ENCODE peak calls at places on chromosomes 2 and 18, in seven cellular contexts. T is amniotic stem cell; H is fibroblast of mammary gland; S is NCI-H2029; O is activated naive CD8-positive, alpha-beta T cell treated with anti-CD3 and anti-CD28 coated beads, Interleukin-2, amount 50 U/mL, for 24 hours; U is psoas muscle; L is mucosa of descending colon. I is an unnamed sample.

GRCh38 chr2:200944467-200945394 is 18.7 kb downstream of the ORC2 start:
- DNase-seq in T (peak), H (peak), S (no peak), O (peak), U (no peak), L (no peak), I (no peak)

GRCh38 chr2:104841694-104842093 is 12.2 kb upstream of the POU3F3 start:
- DNase-seq in T (no peak), H (no peak), S (no peak), O (no peak), U (no peak), L (no peak), I (no peak)

GRCh38 chr2:112257575-112257974 is 2.7 kb upstream of the ZC3H8 start:
- DNase-seq in T (no peak), H (peak), S (no peak), O (no peak), U (no peak), L (no peak), I (no peak)

GRCh38 chr18:23398401-23398800 is 54.7 kb upstream of the RIOK3 start:
- DNase-seq in T (no peak), H (peak), S (no peak), O (no peak), U (no peak), L (no peak), I (no peak)

GRCh38 chr2:149375801-149376349 is 45.5 kb downstream of the LYPD6 start:
- DNase-seq in T (no peak), H (peak), S (no peak), O (no peak), U (no peak), L (no peak), I (no peak)

GRCh38 chr18:54416459-54416858 is 58.8 kb downstream of the C18orf54 start:
- DNase-seq in T (peak), H (peak), S (no peak), O (no peak), U (no peak), L (no peak), I (no peak)

GRCh38 chr2:238252766-238253630 is 13.2 kb upstream of the HES6 start:
- DNase-seq in T (no peak), H (no peak), S (no peak), O (no peak), U (no peak), L (peak), I (no peak)

GRCh38 chr2:180652794-180653193 is 327.6 kb upstream of the UBE2E3 start:
- DNase-seq in T (no peak), H (no peak), S (no peak), O (no peak), U (no peak), L (no peak), I (no peak)

GRCh38 chr2:129763190-129763846 is 216.1 kb upstream of the RAB6C start:
- DNase-seq in T (no peak), H (no peak), S (no peak), O (no peak), U (no peak), L (no peak), I (no peak)

GRCh38 chr2:188291617-188292445 is at the start of gene GULP1:
- DNase-seq in T (peak), H (peak), S (peak), O (peak), U (peak), L (peak), I (peak)

GRCh38 chr18:39660141-39660540 is 2094.5 kb upstream of the CELF4 start:
- DNase-seq in T (no peak), H (peak), S (no peak), O (no peak), U (no peak), L (no peak), I (no peak)

GRCh38 chr2:7116516-7116915 is 199.3 kb downstream of the RNF144A start:
- DNase-seq in T (no peak), H (no peak), S (no peak), O (no peak), U (no peak), L (no peak), I (no peak)

GRCh38 chr18:2139676-2140075 is 431.6 kb downstream of the METTL4 start:
- DNase-seq in T (no peak), H (peak), S (no peak), O (no peak), U (no peak), L (no peak), I (no peak)

GRCh38 chr2:158979775-158980174 is 11.3 kb downstream of the TANC1 start:
- DNase-seq in T (no peak), H (peak), S (no peak), O (no peak), U (no peak), L (no peak), I (no peak)

GRCh38 chr2:168184896-168185513 is 62.4 kb downstream of the STK39 start:
- DNase-seq in T (no peak), H (no peak), S (no peak), O (no peak), U (no peak), L (no peak), I (no peak)

GRCh38 chr2:34104601-34105000 is 505.5 kb upstream of the FAM98A start:
- DNase-seq in T (no peak), H (peak), S (no peak), O (no peak), U (no peak), L (no peak), I (no peak)

GRCh38 chr2:121285077-121285449 is at the start of gene TFCP2L1:
- DNase-seq in T (no peak), H (no peak), S (peak), O (peak), U (no peak), L (peak), I (peak)

GRCh38 chr2:122078451-122078850 is 323.0 kb downstream of the TSN start:
- DNase-seq in T (no peak), H (no peak), S (no peak), O (no peak), U (no peak), L (no peak), I (no peak)

GRCh38 chr2:146981921-146982320 is 862.9 kb upstream of the ACVR2A start:
- DNase-seq in T (no peak), H (peak), S (no peak), O (no peak), U (no peak), L (no peak), I (no peak)

GRCh38 chr18:79624356-79624961 is 55.1 kb upstream of the CTDP1 start:
- DNase-seq in T (no peak), H (no peak), S (no peak), O (no peak), U (no peak), L (no peak), I (no peak)

GRCh38 chr18:7870855-7871254 is 303.7 kb downstream of the PTPRM start:
- DNase-seq in T (no peak), H (peak), S (no peak), O (no peak), U (no peak), L (no peak), I (no peak)

GRCh38 chr2:218003994-218004419 is 1.2 kb upstream of the TNS1 start:
- DNase-seq in T (peak), H (peak), S (no peak), O (no peak), U (peak), L (peak), I (no peak)

GRCh38 chr2:201798252-201798918 is 8.0 kb upstream of the CDK15 start:
- DNase-seq in T (peak), H (peak), S (no peak), O (no peak), U (no peak), L (no peak), I (no peak)

GRCh38 chr2:141796449-141796848 is 334.4 kb downstream of the LRP1B start:
- DNase-seq in T (no peak), H (no peak), S (no peak), O (no peak), U (no peak), L (no peak), I (no peak)

GRCh38 chr2:23967846-23968245 is 27.6 kb downstream of the UBXN2A start:
- DNase-seq in T (no peak), H (no peak), S (no peak), O (no peak), U (no peak), L (no peak), I (no peak)

GRCh38 chr18:2573408-2573807 is 2.1 kb downstream of the NDC80 start:
- DNase-seq in T (no peak), H (no peak), S (no peak), O (no peak), U (no peak), L (no peak), I (no peak)

GRCh38 chr2:16508061-16508851 is 157.4 kb downstream of the CYRIA start:
- DNase-seq in T (no peak), H (no peak), S (no peak), O (peak), U (peak), L (peak), I (peak)